ENCODE peak calls at places on chromosomes 1 and 21, in four cellular contexts. W is CD8-positive, alpha-beta memory T cell; Q is Karpas-422; N is ascending aorta. O is an unnamed sample.

GRCh38 chr1:172338295-172338735 is 82.2 kb upstream of the C1orf105 start:
- DNase-seq in W (no peak), Q (no peak), N (no peak), O (no peak)

GRCh38 chr1:39758556-39759435 is 12.4 kb downstream of the OXCT2 start:
- DNase-seq in N (no peak), W (no peak), Q (no peak), O (no peak)

GRCh38 chr1:169762699-169763098 is 28.8 kb upstream of the SELE start:
- DNase-seq in W (no peak), Q (no peak), N (no peak), O (no peak)

GRCh38 chr1:53645690-53646078 is 93.3 kb downstream of the GLIS1 start:
- DNase-seq in W (no peak), Q (no peak), N (no peak), O (no peak)

GRCh38 chr1:165381745-165382530 is 25.4 kb upstream of the LMX1A start:
- DNase-seq in W (no peak), N (no peak), Q (no peak), O (no peak)

GRCh38 chr21:36946949-36947371 is 19.5 kb downstream of the HLCS start:
- DNase-seq in Q (no peak), W (no peak), N (no peak), O (no peak)

GRCh38 chr1:206757524-206758266 is 12.9 kb upstream of the IL19 start:
- DNase-seq in Q (no peak), N (no peak), W (no peak), O (no peak)

GRCh38 chr21:31520506-31521163 is 138.9 kb upstream of the SOD1 start:
- DNase-seq in W (no peak), Q (no peak), N (no peak), O (no peak)

GRCh38 chr1:78301141-78301540 is 189.6 kb upstream of the PTGFR start:
- DNase-seq in W (no peak), N (no peak), Q (no peak), O (no peak)

GRCh38 chr1:203768158-203768725 is 3.3 kb downstream of the LAX1 start:
- DNase-seq in Q (no peak), W (no peak), N (no peak), O (no peak)

GRCh38 chr21:30268608-30269197 is 14.0 kb downstream of the KRTAP24-1 start:
- DNase-seq in W (no peak), N (no peak), Q (peak; percentile 74), O (no peak)

GRCh38 chr1:204255966-204256365 is 42.2 kb upstream of the GOLT1A start:
- DNase-seq in Q (no peak), N (no peak), W (no peak), O (no peak)

GRCh38 chr1:110800079-110800478 is 72.9 kb upstream of the CD53 start:
- DNase-seq in Q (peak; percentile 46), N (no peak), W (no peak), O (no peak)

GRCh38 chr1:117611894-117612481 is 6.1 kb downstream of the TENT5C start:
- DNase-seq in N (no peak), Q (no peak), W (no peak), O (no peak)

GRCh38 chr1:208237241-208237640 is 6.9 kb downstream of the PLXNA2 start:
- DNase-seq in Q (no peak), W (no peak), N (no peak), O (no peak)

GRCh38 chr1:8540266-8540926 is 222.5 kb downstream of the SLC45A1 start:
- DNase-seq in N (no peak), W (no peak), Q (no peak), O (no peak)

GRCh38 chr1:23673086-23673813 is 18.4 kb upstream of the RPL11 start:
- DNase-seq in Q (peak; percentile 72), N (no peak), W (no peak), O (peak; percentile 60)

GRCh38 chr1:36286802-36287201 is 19.4 kb upstream of the SH3D21 start:
- DNase-seq in Q (no peak), W (no peak), N (no peak), O (no peak)
- H3K4me1 ChIP-seq in Q (peaks cover 37% of the 10 kb centered on the region), W (peaks cover 5% of the 10 kb centered on the region), N (peaks cover 4% of the 10 kb centered on the region), O (no peaks in the 10 kb centered on the region)

GRCh38 chr1:184533915-184534314 is 147.1 kb downstream of the C1orf21 start:
- DNase-seq in Q (no peak), W (no peak), N (no peak), O (no peak)
- H3K27ac ChIP-seq in Q (no peak overlapping the region), W (no peak overlapping the region), N (peak overlapping the region; percentile 15), O (no peak overlapping the region)

GRCh38 chr1:67437961-67438360 is 7.8 kb upstream of the SERBP1 start:
- DNase-seq in N (no peak), W (no peak), Q (no peak), O (no peak)

GRCh38 chr1:67433830-67434229 is 3.6 kb upstream of the SERBP1 start:
- DNase-seq in W (no peak), N (no peak), Q (no peak), O (no peak)

GRCh38 chr1:67439277-67440029 is 9.3 kb upstream of the SERBP1 start:
- DNase-seq in N (no peak), W (no peak), Q (no peak), O (no peak)

GRCh38 chr1:67434491-67434890 is 4.3 kb upstream of the SERBP1 start:
- DNase-seq in N (no peak), Q (no peak), W (no peak), O (no peak)

DNA sequence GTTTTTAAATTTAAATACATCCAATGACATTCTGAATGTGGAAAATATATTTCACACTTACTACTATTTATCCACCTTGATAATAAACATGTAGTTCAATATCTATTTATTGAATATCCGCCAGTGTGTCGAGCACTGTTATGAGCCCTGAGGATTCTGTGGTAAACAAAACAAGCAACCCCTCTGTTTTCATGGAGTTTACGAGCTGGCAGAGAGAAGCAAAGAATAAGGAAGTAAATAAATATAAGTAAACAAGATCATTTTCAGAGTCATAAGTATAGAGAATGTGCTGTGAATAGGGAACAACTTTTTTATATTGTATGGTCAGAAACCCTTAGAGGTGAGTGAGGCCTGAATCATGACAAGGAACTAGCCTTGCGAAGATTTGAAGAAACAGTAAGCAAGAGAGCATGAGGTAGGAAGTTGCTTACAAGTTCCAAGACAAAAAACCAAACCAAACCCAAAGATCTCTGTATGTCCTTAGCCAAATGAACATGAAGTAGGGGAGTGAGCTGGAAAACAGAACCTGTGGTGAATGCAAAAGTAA is 6.4 kb upstream of the SERBP1 start:
- DNase-seq in W (no peak), N (no peak), Q (no peak), O (no peak)
- H3K4me1 ChIP-seq in W (peaks cover 5% of the 10 kb centered on the region), N (peaks cover 26% of the 10 kb centered on the region), Q (peaks cover 11% of the 10 kb centered on the region), O (no peaks in the 10 kb centered on the region)

DNA sequence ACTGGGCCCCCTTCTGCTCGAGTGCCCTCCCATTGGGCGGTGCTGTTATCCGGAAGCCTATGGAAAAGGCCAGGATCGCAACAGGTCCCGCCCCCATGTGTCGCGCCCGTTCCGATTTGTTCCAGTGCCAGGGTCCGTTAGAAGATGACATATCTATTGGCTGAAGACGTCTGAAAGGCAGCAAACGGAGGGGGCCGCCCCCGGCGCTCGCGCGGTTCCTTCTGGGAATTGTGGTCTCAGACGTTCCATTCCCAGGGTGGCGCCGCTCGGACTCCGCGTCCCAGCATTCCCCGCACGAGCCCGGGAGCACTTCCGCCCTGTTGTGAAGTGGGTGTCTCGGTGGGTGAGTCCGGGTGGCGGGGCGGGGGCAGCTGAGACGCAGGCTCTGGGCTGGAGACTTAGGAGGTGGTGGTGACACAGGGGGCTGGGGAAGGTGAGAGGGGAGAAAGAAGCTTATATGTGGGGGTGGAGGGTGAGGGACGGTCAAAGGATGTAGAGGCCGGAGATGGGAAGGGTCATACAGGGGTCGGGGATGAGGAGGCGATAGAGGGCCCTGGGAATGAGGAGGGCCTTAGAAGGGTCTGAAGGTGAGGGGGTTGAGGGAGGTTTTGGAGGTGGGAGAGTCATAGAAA is at the start of gene ZSCAN20:
- DNase-seq in W (peak; percentile 77), N (peak; percentile 94), Q (peak; percentile 98), O (peak; percentile 96)
- H3K27ac ChIP-seq in W (no peak within 1 kb of the TSS), N (peak within 1 kb of the TSS; percentile 89), Q (peak within 1 kb of the TSS; percentile 24), O (no peak within 1 kb of the TSS)

GRCh38 chr1:152995838-152996237 is 5.7 kb upstream of the SPRR3 start:
- DNase-seq in Q (no peak), W (no peak), N (no peak), O (no peak)
- H3K4me1 ChIP-seq in Q (no peaks in the 10 kb centered on the region), W (no peaks in the 10 kb centered on the region), N (no peaks in the 10 kb centered on the region), O (peaks cover 9% of the 10 kb centered on the region)

DNA sequence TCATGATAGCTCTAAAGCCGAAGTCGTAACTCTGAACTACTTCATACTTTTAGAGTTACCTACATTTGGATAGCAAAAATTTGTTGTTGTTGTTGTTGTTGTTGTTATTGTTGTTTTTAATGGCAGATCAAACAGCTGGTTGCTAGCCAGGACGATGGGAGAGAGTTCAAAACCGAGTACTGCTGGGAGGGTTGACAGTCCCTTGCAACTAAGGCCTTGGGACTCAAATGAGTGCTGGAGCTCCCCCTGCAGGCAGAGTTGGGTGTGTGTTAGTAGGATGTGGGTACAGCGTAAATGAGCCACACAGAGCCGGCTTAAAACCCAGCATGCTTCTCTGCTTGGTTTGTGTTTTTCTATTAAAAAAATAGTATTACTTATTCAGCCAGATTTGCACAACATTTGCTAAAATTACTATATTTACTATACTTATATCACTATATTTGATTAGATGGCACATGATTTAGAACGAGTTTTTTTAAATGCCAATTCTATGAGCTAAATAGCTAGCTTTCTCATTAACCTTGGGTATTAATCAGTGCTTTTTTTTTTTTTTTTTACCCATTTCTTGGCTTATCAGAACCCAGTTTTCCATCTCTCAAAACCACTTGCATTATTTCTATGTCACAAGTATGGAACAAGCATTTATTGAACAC is 129.2 kb upstream of the SYT6 start:
- DNase-seq in N (peak; percentile 48), W (peak; percentile 75), Q (peak; percentile 94), O (peak; percentile 82)
- H3K27ac ChIP-seq in N (no peak overlapping the region), W (no peak overlapping the region), Q (no peak overlapping the region), O (no peak overlapping the region)

GRCh38 chr1:6486433-6487011 is 4.9 kb downstream of the PLEKHG5 start:
- DNase-seq in Q (peak; percentile 94), W (peak; percentile 75), N (peak; percentile 29), O (peak; percentile 86)
- H3K4me1 ChIP-seq in Q (peaks cover 10% of the 10 kb centered on the region), W (peaks cover 19% of the 10 kb centered on the region), N (peaks cover 25% of the 10 kb centered on the region), O (no peaks in the 10 kb centered on the region)

DNA sequence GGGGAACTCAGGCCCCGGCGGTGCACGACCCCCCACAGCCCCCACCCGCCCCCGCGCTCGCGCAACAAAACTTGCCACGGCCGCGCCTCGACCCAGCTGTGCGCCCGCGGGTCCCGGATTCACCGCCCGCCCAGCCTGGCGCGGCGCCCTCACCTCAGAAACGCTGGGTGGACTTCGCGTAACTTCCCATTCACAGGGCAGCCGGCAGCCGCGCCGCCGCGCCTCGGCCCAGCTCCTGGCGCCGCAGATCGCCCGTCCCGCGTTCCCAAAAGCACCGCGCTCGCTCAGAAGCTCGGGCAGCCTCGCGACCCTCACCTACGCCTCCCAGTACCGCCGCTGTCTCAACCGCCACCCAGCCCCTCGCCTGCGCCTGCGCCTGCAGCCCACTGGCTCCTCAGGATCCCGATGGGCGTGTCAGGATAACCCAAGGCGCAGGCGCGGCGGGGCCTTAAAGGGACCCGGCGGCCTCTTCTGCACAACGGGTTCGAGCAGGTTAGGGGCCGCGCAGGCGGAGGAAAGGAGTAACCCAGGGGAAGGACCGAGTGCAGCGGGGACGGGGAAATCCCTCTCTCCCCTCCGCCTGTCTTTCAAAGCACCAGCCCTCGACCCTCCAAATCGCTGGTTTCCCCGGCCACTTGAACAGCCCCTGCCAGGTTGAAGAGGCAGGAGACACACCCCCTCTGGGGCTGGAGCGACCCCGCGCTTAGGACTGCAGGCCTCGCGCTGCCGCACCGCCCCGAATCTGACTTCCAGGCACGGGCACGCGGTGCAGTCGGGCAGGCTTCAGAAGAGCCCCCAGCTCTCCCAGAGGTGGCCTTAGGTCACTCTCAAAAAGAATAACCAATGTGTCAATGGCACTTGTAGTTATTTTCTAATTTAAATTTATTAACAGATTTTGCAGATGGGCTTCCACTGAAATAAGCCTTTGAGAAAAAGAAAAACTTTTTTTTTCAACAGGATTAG is at the start of gene NBPF1:
- DNase-seq in W (peak; percentile 81), Q (peak; percentile 99), N (peak; percentile 89), O (peak; percentile 100)
- H3K27ac ChIP-seq in W (peak within 1 kb of the TSS; percentile 60), Q (no peak within 1 kb of the TSS), N (peak within 1 kb of the TSS; percentile 79), O (peak within 1 kb of the TSS; percentile 66)

GRCh38 chr1:201423655-201424610 is 2.4 kb upstream of the TNNI1 start:
- DNase-seq in W (no peak), N (no peak), Q (peak; percentile 89), O (no peak)
- H3K4me1 ChIP-seq in W (no peaks in the 10 kb centered on the region), N (no peaks in the 10 kb centered on the region), Q (peaks cover 98% of the 10 kb centered on the region), O (no peaks in the 10 kb centered on the region)

O was measured in pancreas.